ENCODE peak calls at places on chromosomes 12 and 14, in nine cellular contexts. B, H, T, P, V, X, I, A and O are unnamed samples.

GRCh38 chr12:62957233-62957953 is 22.4 kb upstream of the PPM1H start:
- DNase-seq in B (no peak), I (no peak), X (no peak), T (no peak), H (no peak), P (no peak), V (no peak), A (no peak), O (peak)

GRCh38 chr14:94040247-94040646 is 14.1 kb downstream of the OTUB2 start:
- DNase-seq in A (no peak), P (no peak), I (no peak), V (no peak), T (no peak), X (no peak), B (no peak), H (no peak), O (no peak)

GRCh38 chr14:29906256-29906885 is 21.3 kb downstream of the PRKD1 start:
- DNase-seq in T (no peak), I (no peak), H (no peak), X (no peak), A (no peak), B (peak), P (no peak), V (no peak), O (peak)

GRCh38 chr12:20722142-20722541 is 27.0 kb downstream of the SLCO1C1 start:
- DNase-seq in X (peak), I (no peak), H (no peak), V (no peak), P (no peak), A (no peak), B (no peak), T (no peak), O (no peak)

GRCh38 chr12:94980577-94980976 is 22.9 kb downstream of the NDUFA12 start:
- DNase-seq in A (no peak), V (no peak), H (no peak), X (no peak), B (peak), P (no peak), I (no peak), T (no peak), O (peak)

GRCh38 chr14:77620222-77620865 is 3.9 kb upstream of the SPTLC2 start:
- DNase-seq in X (peak), A (no peak), I (no peak), P (no peak), T (no peak), H (no peak), V (no peak), B (no peak), O (no peak)

GRCh38 chr12:26091837-26092236 is 33.0 kb downstream of the BHLHE41 start:
- DNase-seq in A (no peak), B (no peak), X (no peak), T (no peak), P (peak), V (no peak), I (peak), H (peak), O (peak)

GRCh38 chr12:107533218-107533617 is 152.4 kb upstream of the PWP1 start:
- DNase-seq in V (no peak), B (no peak), I (no peak), A (no peak), H (no peak), P (no peak), X (no peak), T (no peak), O (no peak)

GRCh38 chr14:69328317-69328716 is 68.4 kb downstream of the GALNT16 start:
- DNase-seq in T (no peak), I (no peak), X (no peak), A (no peak), H (no peak), B (no peak), V (no peak), P (no peak), O (no peak)

GRCh38 chr12:8644345-8645248 is 18.0 kb downstream of the MFAP5 start:
- DNase-seq in B (no peak), V (no peak), A (no peak), H (no peak), I (no peak), T (peak), P (no peak), X (no peak), O (no peak)

GRCh38 chr12:49794811-49795653 is 33.2 kb downstream of the NCKAP5L start:
- DNase-seq in A (no peak), X (no peak), T (no peak), B (no peak), H (no peak), I (no peak), V (no peak), P (no peak), O (no peak)

GRCh38 chr12:59403259-59403932 is 192.4 kb upstream of the SLC16A7 start:
- DNase-seq in X (peak), T (no peak), A (peak), V (peak), P (peak), H (peak), B (peak), I (peak), O (peak)

GRCh38 chr14:79044894-79045624 is 874.9 kb downstream of the NRXN3 start:
- DNase-seq in P (no peak), A (no peak), X (peak), B (peak), H (peak), V (peak), I (peak), T (no peak), O (peak)

GRCh38 chr12:34336619-34337465 is 314.5 kb downstream of the ALG10 start:
- DNase-seq in I (no peak), P (no peak), X (no peak), A (no peak), H (no peak), B (no peak), V (no peak), T (no peak), O (no peak)

GRCh38 chr12:125083092-125083491 is 17.9 kb downstream of the AACS start:
- DNase-seq in T (no peak), A (no peak), P (no peak), H (no peak), X (no peak), V (no peak), B (no peak), I (no peak), O (no peak)

GRCh38 chr12:47223848-47224213 is 144.1 kb upstream of the AMIGO2 start:
- DNase-seq in T (no peak), X (peak), P (peak), H (no peak), B (peak), V (peak), I (peak), A (no peak), O (peak)

GRCh38 chr14:45125754-45126153 is 8.5 kb downstream of the FKBP3 start:
- DNase-seq in H (no peak), I (no peak), B (no peak), V (no peak), T (no peak), A (no peak), X (no peak), P (no peak), O (no peak)

DNA sequence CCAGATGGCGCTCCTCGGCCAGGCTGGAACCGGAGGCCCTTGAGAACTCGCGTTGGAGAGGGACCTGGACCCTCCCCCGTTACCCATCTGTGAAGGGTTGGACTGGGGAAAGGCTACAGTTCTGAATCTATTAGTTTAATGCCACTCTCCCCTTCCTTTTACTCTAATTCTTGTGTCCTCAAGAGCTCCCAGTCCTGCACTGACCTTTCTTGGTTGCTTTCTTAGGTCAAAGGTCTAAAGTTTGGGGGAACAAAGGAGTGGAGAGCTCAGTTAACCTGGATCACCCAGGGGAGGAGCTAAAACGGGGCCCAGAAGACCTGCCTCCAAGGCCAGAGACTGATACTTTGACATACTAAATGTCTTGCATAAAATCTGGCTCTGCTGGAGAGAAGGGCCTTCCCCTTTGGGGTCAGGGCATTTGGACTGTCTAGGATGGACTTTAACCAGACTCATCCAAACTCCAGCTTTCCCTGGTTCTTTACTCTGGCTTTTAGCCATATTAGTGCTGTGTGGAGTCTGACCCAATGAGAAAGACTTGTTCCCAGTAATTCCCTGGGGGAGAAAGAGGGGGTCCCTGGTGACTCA is 923 bp upstream of the MLF2 start:
- DNase-seq in B (no peak), X (peak), I (no peak), T (no peak), V (no peak), A (peak), H (no peak), P (no peak), O (no peak)
- TF ChIP-seq CTCF in B (no peak), X (no peak), I (peak), T (peak), V (no peak), A (peak), H (no peak), P (no peak), O (peak)

GRCh38 chr14:34501997-34502396 is 37.5 kb downstream of the EAPP start:
- DNase-seq in P (no peak), B (peak), T (no peak), V (no peak), H (no peak), A (no peak), I (no peak), X (no peak), O (peak)

GRCh38 chr14:34496007-34496678 is 34.1 kb upstream of the SPTSSA start:
- DNase-seq in B (peak), V (no peak), X (no peak), A (peak), H (no peak), P (peak), T (peak), I (peak), O (no peak)

GRCh38 chr14:34501004-34501580 is 38.4 kb downstream of the EAPP start:
- DNase-seq in T (no peak), V (no peak), X (no peak), I (no peak), B (peak), A (no peak), H (no peak), P (peak), O (peak)

GRCh38 chr14:34498684-34499412 is 36.8 kb upstream of the SPTSSA start:
- DNase-seq in P (no peak), T (no peak), V (peak), X (peak), B (peak), A (no peak), H (peak), I (no peak), O (peak)

DNA sequence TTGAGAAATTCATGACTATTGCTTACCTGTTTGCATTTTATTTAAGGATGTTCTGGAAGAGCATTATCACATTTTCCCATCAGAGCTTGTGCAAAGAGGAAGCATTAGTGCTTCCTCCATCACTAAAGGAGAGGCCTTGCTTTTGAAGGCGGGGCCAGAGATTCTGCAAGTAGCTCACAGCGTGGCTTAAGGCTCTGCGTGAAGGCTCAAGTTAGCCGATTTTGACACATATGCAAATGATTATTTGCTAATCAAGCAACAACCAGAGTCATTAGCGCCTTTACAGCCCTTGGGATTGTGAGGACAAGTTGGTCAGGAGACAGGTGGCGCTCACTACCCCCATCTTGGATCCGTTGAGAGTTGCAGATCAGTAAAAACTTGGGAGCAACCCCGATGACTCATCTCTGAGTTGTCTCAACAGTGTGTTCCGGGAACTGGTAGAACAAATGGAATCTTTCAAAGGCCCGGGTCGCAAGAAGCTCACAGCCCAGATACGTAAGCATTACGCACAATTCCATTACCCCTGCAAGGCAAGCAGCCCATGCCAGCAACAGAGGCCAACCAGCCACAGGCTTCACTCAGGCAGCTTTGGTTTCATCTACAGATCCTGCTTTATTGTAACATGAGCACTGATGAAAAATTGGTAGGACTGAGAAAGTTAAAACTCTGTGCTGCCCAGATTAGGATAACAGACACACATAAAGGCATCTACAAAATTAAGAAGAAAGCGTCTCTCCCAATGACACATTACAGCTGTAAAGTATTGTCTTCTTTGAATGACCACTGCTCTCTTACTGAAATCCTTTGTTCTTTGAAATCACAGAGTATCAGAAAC is 34.9 kb upstream of the SPTSSA start:
- DNase-seq in P (peak), A (peak), B (peak), I (peak), T (peak), V (peak), H (peak), X (peak), O (peak)
- H3K4me3 ChIP-seq in P (no peak), A (peak), B (peak), I (peak), T (no peak), V (no peak), H (no peak), X (no peak), O (peak)

GRCh38 chr14:32478027-32478426 is 148.9 kb downstream of the AKAP6 start:
- DNase-seq in A (no peak), V (no peak), T (no peak), I (no peak), B (peak), H (no peak), P (no peak), X (no peak), O (no peak)
- TF ChIP-seq CTCF in A (no peak), V (no peak), T (no peak), I (no peak), B (no peak), H (no peak), P (no peak), X (no peak), O (no peak)

GRCh38 chr12:116532986-116533342 is 26.2 kb upstream of the MAP1LC3B2 start:
- DNase-seq in V (no peak), H (no peak), X (no peak), A (no peak), P (no peak), I (no peak), B (no peak), T (no peak), O (no peak)

GRCh38 chr12:116532428-116532827 is 26.8 kb upstream of the MAP1LC3B2 start:
- DNase-seq in I (no peak), X (no peak), T (no peak), A (no peak), B (no peak), P (no peak), V (no peak), H (no peak), O (no peak)

GRCh38 chr12:116533343-116534248 is 25.6 kb upstream of the MAP1LC3B2 start:
- DNase-seq in T (no peak), P (peak), A (peak), V (peak), I (peak), X (peak), B (peak), H (peak), O (peak)

GRCh38 chr12:116535241-116535640 is 23.9 kb upstream of the MAP1LC3B2 start:
- DNase-seq in B (no peak), I (no peak), T (no peak), H (no peak), X (no peak), P (no peak), A (no peak), V (no peak), O (no peak)

DNA sequence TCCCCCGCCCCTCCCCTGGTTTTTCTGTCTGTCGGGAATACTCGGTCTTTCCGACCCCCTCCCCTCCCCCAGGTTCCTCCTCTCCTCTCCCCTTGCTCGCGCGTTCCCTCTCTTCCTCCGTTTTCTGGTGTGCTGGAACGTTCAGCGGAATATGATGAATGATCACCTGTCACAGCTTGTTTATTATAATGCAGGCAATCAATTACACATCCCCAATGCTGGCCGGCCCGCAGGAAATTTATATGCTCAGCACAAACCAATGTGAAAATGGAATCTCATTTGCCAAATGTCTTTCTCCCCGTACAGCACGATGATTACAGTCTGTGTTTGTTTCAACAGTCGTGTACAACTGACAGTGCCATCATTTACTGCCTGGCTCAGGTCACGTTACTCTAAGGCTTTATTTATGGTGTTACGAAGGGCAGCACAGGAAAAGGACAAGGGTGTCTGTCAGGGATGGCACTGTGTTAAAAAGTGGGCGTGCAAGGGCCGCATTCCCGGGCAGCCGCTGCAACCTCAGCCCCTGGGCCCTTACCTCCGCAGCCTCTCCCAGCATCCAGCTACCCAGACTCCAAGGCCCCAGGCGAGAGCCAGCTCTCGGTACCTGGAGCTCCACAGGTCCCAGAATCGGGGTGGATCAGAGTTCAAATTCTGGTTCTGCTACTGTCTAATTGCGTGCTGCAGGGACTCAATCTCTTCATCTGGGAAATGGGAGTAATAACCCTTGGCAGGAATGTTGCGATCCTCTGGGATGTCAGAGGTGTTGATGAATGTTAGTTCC is 24.6 kb upstream of the MAP1LC3B2 start:
- DNase-seq in B (peak), H (peak), V (peak), I (peak), T (no peak), X (peak), P (no peak), A (no peak), O (no peak)
- H3K4me3 ChIP-seq in B (peak), H (peak), V (no peak), I (peak), T (peak), X (peak), P (peak), A (peak), O (peak)

GRCh38 chr12:28415755-28416154 is 225.5 kb downstream of the CCDC91 start:
- DNase-seq in B (peak), T (no peak), H (no peak), P (no peak), I (no peak), X (no peak), A (no peak), V (no peak), O (peak)

GRCh38 chr12:28413455-28414109 is 223.3 kb downstream of the CCDC91 start:
- DNase-seq in I (no peak), A (no peak), H (no peak), X (no peak), T (no peak), V (no peak), P (no peak), B (no peak), O (no peak)

DNA sequence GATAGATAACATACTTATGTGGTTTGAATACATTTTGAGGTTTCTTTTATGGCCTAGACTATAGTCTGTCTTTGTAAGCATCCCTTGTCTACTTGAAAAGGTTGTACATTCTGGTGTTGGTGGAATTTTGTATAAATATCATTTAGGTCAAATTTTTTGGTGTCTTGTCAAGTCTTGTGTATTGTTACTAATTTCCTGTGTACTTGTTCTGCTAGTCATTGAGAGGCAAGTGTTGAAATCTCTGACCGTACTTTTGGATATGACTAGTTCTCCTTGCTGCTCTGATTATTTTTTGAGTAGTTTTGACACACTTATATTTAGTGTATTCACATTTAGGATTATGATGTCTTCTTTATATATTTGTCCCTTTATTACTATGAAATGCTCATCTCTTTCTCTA is 219.6 kb downstream of the CCDC91 start:
- DNase-seq in H (no peak), B (peak), A (no peak), I (no peak), P (no peak), V (no peak), T (no peak), X (no peak), O (peak)
- TF ChIP-seq CTCF in H (no peak), B (no peak), A (no peak), I (no peak), P (no peak), V (no peak), T (no peak), X (no peak), O (no peak)

GRCh38 chr14:57058319-57058718 is 210.4 kb downstream of the EXOC5 start:
- DNase-seq in T (no peak), B (no peak), X (no peak), A (no peak), V (no peak), I (no peak), P (no peak), H (no peak), O (no peak)

GRCh38 chr14:57066463-57066862 is 202.2 kb downstream of the EXOC5 start:
- DNase-seq in V (no peak), T (no peak), X (no peak), I (no peak), H (no peak), A (no peak), P (no peak), B (no peak), O (no peak)

GRCh38 chr14:57060276-57060956 is 208.3 kb downstream of the EXOC5 start:
- DNase-seq in V (no peak), I (no peak), X (no peak), H (peak), B (no peak), A (no peak), T (no peak), P (no peak), O (no peak)

GRCh38 chr14:57057803-57058202 is 210.9 kb downstream of the EXOC5 start:
- DNase-seq in V (no peak), A (no peak), X (no peak), T (no peak), B (no peak), H (no peak), P (no peak), I (no peak), O (no peak)

GRCh38 chr14:57061009-57061711 is 207.5 kb downstream of the EXOC5 start:
- DNase-seq in T (no peak), X (no peak), V (no peak), B (no peak), P (no peak), H (no peak), I (no peak), A (no peak), O (no peak)
- H3K4me3 ChIP-seq in T (no peak), X (no peak), V (no peak), B (no peak), P (no peak), H (no peak), I (no peak), A (no peak), O (no peak)

GRCh38 chr14:54564799-54565235 is 2.1 kb upstream of the SAMD4A start:
- DNase-seq in V (peak), T (no peak), I (peak), B (peak), P (no peak), H (peak), X (no peak), A (no peak), O (peak)

GRCh38 chr14:54564071-54564798 is 2.7 kb upstream of the SAMD4A start:
- DNase-seq in H (peak), V (no peak), A (no peak), I (no peak), P (no peak), T (no peak), B (peak), X (no peak), O (peak)

GRCh38 chr14:54566152-54566409 is 847 bp upstream of the SAMD4A start:
- DNase-seq in X (no peak), I (no peak), A (no peak), T (no peak), P (no peak), V (no peak), H (no peak), B (no peak), O (no peak)

GRCh38 chr14:54566410-54567223 is at the start of gene SAMD4A:
- DNase-seq in V (peak), H (peak), I (peak), T (peak), X (peak), A (peak), B (peak), P (peak), O (peak)

GRCh38 chr14:54565236-54566151 is 1.4 kb upstream of the SAMD4A start:
- DNase-seq in T (peak), I (peak), A (peak), P (peak), B (peak), X (peak), V (peak), H (peak), O (peak)
- TF ChIP-seq CTCF in T (peak), I (peak), A (peak), P (no peak), B (no peak), X (no peak), V (peak), H (no peak), O (no peak)